ENCODE peak calls at places on chromosomes 13 and 19, in nine cellular contexts. V is pancreas, D is fibroblast of the aortic adventitia, A is cardiac fibroblast, O is AG09309, H is lower leg skin, J is coronary artery, M is brain microvascular endothelial cell, L is suprapubic skin. I is an unnamed sample.

GRCh38 chr13:28286263-28286662 is 147.9 kb downstream of the PAN3 start:
- DNase-seq in M (no peak), V (no peak), L (no peak), A (no peak), J (no peak), H (no peak), D (no peak), O (no peak), I (no peak)

GRCh38 chr19:11240008-11240444 is 607 bp downstream of the ANGPTL8 start:
- DNase-seq in O (no peak), V (no peak), J (no peak), A (no peak), M (no peak), D (no peak), H (no peak), L (no peak), I (no peak)

GRCh38 chr19:50870417-50871089 is 2.7 kb upstream of the KLK2 start:
- DNase-seq in M (no peak), L (no peak), H (no peak), V (peak; percentile 44), A (peak; percentile 28), O (no peak), D (no peak), J (no peak), I (peak; percentile 4)

GRCh38 chr19:35436477-35437141 is 11.4 kb upstream of the FFAR2 start:
- DNase-seq in V (peak; percentile 42), O (no peak), M (no peak), J (no peak), L (no peak), D (peak; percentile 69), H (peak; percentile 43), A (peak; percentile 27), I (peak; percentile 14)

GRCh38 chr19:48480151-48480475 is 10.9 kb downstream of the CYTH2 start:
- DNase-seq in L (no peak), J (no peak), A (no peak), O (no peak), V (no peak), M (no peak), H (no peak), D (peak; percentile 20), I (peak; percentile 39)

GRCh38 chr13:75135325-75135825 is 346.6 kb downstream of the TBC1D4 start:
- DNase-seq in M (peak; percentile 98), L (no peak), H (no peak), D (peak; percentile 94), J (no peak), O (peak; percentile 91), A (peak; percentile 99), V (no peak), I (peak; percentile 96)

GRCh38 chr13:27203854-27204253 is 32.2 kb upstream of the USP12 start:
- DNase-seq in A (peak; percentile 57), L (no peak), O (no peak), D (peak; percentile 42), H (no peak), M (no peak), J (no peak), V (no peak), I (no peak)

GRCh38 chr13:32254916-32255743 is 60.0 kb downstream of the ZAR1L start:
- DNase-seq in A (no peak), M (no peak), H (no peak), V (no peak), J (no peak), D (no peak), L (no peak), O (no peak), I (no peak)

GRCh38 chr13:51154029-51154555 is 43.0 kb upstream of the C13orf42 start:
- DNase-seq in O (peak; percentile 10), L (no peak), M (peak; percentile 33), J (no peak), V (no peak), H (no peak), A (peak; percentile 76), D (peak; percentile 75), I (peak; percentile 52)

GRCh38 chr13:113938716-113939115 is 35.2 kb downstream of the C13orf46 start:
- DNase-seq in D (no peak), M (no peak), H (no peak), J (no peak), L (no peak), A (peak; percentile 8), V (no peak), O (no peak), I (no peak)

GRCh38 chr13:107339209-107339608 is 771.3 kb upstream of the ARGLU1 start:
- DNase-seq in D (no peak), J (no peak), V (no peak), L (no peak), A (no peak), M (no peak), O (no peak), H (no peak), I (no peak)

GRCh38 chr13:48813518-48813917 is 159.8 kb downstream of the CYSLTR2 start:
- DNase-seq in D (no peak), H (no peak), V (no peak), L (no peak), O (no peak), J (no peak), M (no peak), A (no peak), I (no peak)

GRCh38 chr19:49766938-49767315 is at the start of gene AP2A1:
- DNase-seq in M (no peak), A (no peak), O (no peak), D (no peak), L (no peak), V (no peak), J (no peak), H (no peak), I (no peak)

GRCh38 chr13:81714513-81714912 is 1373.6 kb upstream of the SPRY2 start:
- DNase-seq in M (no peak), V (no peak), L (no peak), H (no peak), O (no peak), A (no peak), D (no peak), J (no peak), I (no peak)

DNA sequence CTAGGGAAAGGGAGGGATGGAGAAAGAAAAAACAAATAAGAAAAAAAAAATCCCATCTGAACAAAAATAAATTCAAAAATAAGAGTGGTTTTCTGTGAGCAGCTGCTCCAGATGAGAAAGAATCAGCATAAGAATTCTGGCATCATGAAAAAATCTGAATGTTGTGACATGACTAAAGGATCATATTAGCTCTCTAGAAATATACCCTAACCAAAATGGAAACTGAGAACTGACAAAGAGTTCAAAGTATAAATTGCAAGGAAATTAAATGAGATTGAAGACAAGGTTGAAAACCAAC is 579.0 kb downstream of the UQCRFS1 start:
- DNase-seq in O (no peak), J (no peak), A (no peak), H (no peak), V (no peak), M (no peak), L (no peak), D (no peak), I (no peak)
- TF ChIP-seq CTCF in O (no peak), J (no peak), A (no peak), H (no peak), V (no peak), M (no peak), L (no peak), D (no peak), I (no peak)

GRCh38 chr13:24680921-24681585 is 845 bp downstream of the ATP12A start:
- DNase-seq in D (no peak), A (no peak), O (no peak), M (no peak), J (no peak), L (no peak), H (no peak), V (no peak), I (no peak)
- H3K4me3 ChIP-seq in D (no peak overlapping the region), A (no peak overlapping the region), O (no peak overlapping the region), M (no peak overlapping the region), J (peak overlapping the region; percentile 73), L (peak overlapping the region; percentile 59), H (no peak overlapping the region), V (peak overlapping the region; percentile 56), I (no peak overlapping the region)

GRCh38 chr13:24539500-24540165 is 27.1 kb upstream of the PARP4 start:
- DNase-seq in O (no peak), H (no peak), L (no peak), J (no peak), V (no peak), D (no peak), A (no peak), M (no peak), I (no peak)

GRCh38 chr13:24540236-24541126 is 27.9 kb upstream of the PARP4 start:
- DNase-seq in L (no peak), O (no peak), M (no peak), H (no peak), A (no peak), V (no peak), J (no peak), D (no peak), I (peak; percentile 9)

DNA sequence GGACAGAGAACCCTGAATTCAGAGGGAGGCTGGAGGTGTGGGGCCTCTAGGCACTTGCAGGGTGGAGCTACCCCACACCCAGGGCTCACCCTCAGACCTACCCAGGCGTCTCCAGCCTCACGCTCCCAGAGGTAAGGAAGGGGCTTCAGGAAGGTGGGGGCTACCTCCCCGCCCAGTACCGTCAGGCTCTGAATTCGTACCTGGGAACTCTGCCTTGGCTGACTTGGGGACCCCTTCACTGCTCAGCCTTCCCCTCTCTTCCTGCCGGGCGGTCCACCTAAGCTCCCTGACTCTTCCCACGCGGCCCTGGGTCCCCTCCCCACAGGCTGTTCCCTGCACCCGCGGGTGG is 28.5 kb upstream of the PARP4 start:
- DNase-seq in V (no peak), D (no peak), H (no peak), O (no peak), L (no peak), J (no peak), M (no peak), A (no peak), I (no peak)
- TF ChIP-seq CTCF in V (no peak), D (no peak), H (no peak), O (no peak), L (no peak), J (no peak), M (no peak), A (no peak), I (no peak)

GRCh38 chr19:17841810-17842662 is 5.7 kb downstream of the JAK3 start:
- DNase-seq in D (peak; percentile 78), O (no peak), J (no peak), A (peak; percentile 86), V (peak; percentile 71), M (peak; percentile 84), L (peak; percentile 77), H (peak; percentile 53), I (peak; percentile 91)
- H3K4me3 ChIP-seq in D (peak overlapping the region; percentile 50), O (peak overlapping the region; percentile 13), J (peak overlapping the region; percentile 60), A (peak overlapping the region; percentile 37), V (peak overlapping the region; percentile 29), M (peak overlapping the region; percentile 41), L (peak overlapping the region; percentile 26), H (no peak overlapping the region), I (peak overlapping the region; percentile 25)

GRCh38 chr19:19262190-19263057 is 10.7 kb downstream of the TM6SF2 start:
- DNase-seq in V (no peak), A (no peak), O (no peak), J (no peak), L (no peak), H (no peak), M (no peak), D (no peak), I (no peak)
- TF ChIP-seq CTCF in V (no peak), A (no peak), O (no peak), J (no peak), L (no peak), H (no peak), M (no peak), D (no peak), I (no peak)

I was measured in foreskin fibroblast.